ENCODE peak calls at places on chromosomes 3 and 15, in four cellular contexts. H is left cardiac atrium, X is HT1080, S is stromal cell of bone marrow. J is an unnamed sample.

GRCh38 chr3:70980646-70981031 is 602.9 kb downstream of the FOXP1 start:
- DNase-seq in H (no peak), X (no peak), S (no peak), J (no peak)

GRCh38 chr3:63639821-63640220 is 12.7 kb upstream of the SNTN start:
- DNase-seq in H (no peak), X (no peak), S (no peak), J (no peak)

GRCh38 chr3:166060789-166061479 is 223.7 kb upstream of the BCHE start:
- DNase-seq in H (no peak), X (peak), S (no peak), J (no peak)

GRCh38 chr3:69763976-69764851 is 24.9 kb downstream of the MITF start:
- DNase-seq in H (no peak), X (no peak), S (no peak), J (no peak)

GRCh38 chr3:190001426-190001825 is 119.3 kb downstream of the P3H2 start:
- DNase-seq in H (no peak), X (no peak), S (no peak), J (no peak)

GRCh38 chr3:77053769-77054168 is 13.9 kb downstream of the ROBO2 start:
- DNase-seq in H (no peak), X (no peak), S (no peak), J (no peak)

GRCh38 chr3:125440559-125440955 is 65.4 kb upstream of the ZNF148 start:
- DNase-seq in H (no peak), X (no peak), S (no peak), J (no peak)

GRCh38 chr3:57755368-57756021 is 614 bp upstream of the SLMAP start:
- DNase-seq in H (peak), X (peak), S (no peak), J (no peak)

GRCh38 chr3:24502690-24503089 is 8.0 kb upstream of the THRB start:
- DNase-seq in H (no peak), X (peak), S (no peak), J (no peak)

GRCh38 chr3:111998661-111999641 is at the start of gene TAGLN3:
- DNase-seq in H (no peak), X (peak), S (no peak), J (no peak)

GRCh38 chr15:64151727-64152506 is at the start of gene SNX22:
- DNase-seq in H (no peak), X (no peak), S (no peak), J (no peak)

GRCh38 chr3:128875556-128876120 is 3.8 kb upstream of the ACAD9 start:
- DNase-seq in H (peak), X (no peak), S (no peak), J (no peak)

GRCh38 chr3:20041197-20041780 is 1.0 kb downstream of the KAT2B start:
- DNase-seq in H (peak), X (peak), S (no peak), J (peak)

GRCh38 chr15:81293728-81294500 is 30.0 kb downstream of the STARD5 start:
- DNase-seq in H (no peak), X (no peak), S (no peak), J (no peak)

J was measured in GM04504.